ENCODE peak calls at places on chromosome 4, in nine cellular contexts. M, L, A, D, Y, G, Q, J and V are unnamed samples.

GRCh38 chr4:123832173-123833026 is 435.8 kb downstream of the SPRY1 start:
- DNase-seq in M (peak; percentile 100), L (no peak), A (peak; percentile 66), D (peak; percentile 97), Y (no peak), G (peak; percentile 87), Q (no peak), J (peak; percentile 99), V (no peak)

GRCh38 chr4:139581096-139581495 is 25.1 kb upstream of the SETD7 start:
- DNase-seq in M (no peak), L (no peak), A (no peak), D (no peak), Y (no peak), G (peak; percentile 15), Q (no peak), J (no peak), V (no peak)

GRCh38 chr4:38673109-38673978 is 9.3 kb downstream of the KLF3 start:
- DNase-seq in M (no peak), L (no peak), A (peak; percentile 65), D (peak; percentile 34), Y (peak; percentile 12), G (peak; percentile 93), Q (no peak), J (no peak), V (no peak)

GRCh38 chr4:85964298-85964697 is 395.6 kb downstream of the MAPK10 start:
- DNase-seq in M (no peak), L (no peak), A (no peak), D (no peak), Y (no peak), G (no peak), Q (no peak), J (peak; percentile 16), V (no peak)

GRCh38 chr4:175560628-175561027 is 251.4 kb downstream of the GPM6A start:
- DNase-seq in M (peak; percentile 5), L (no peak), A (no peak), D (peak; percentile 34), Y (no peak), G (no peak), Q (no peak), J (peak; percentile 30), V (no peak)

GRCh38 chr4:7808752-7809151 is 130.9 kb downstream of the AFAP1 start:
- DNase-seq in M (peak; percentile 93), L (no peak), A (no peak), D (no peak), Y (no peak), G (no peak), Q (no peak), J (peak; percentile 76), V (no peak)

GRCh38 chr4:152896819-152897218 is 39.3 kb upstream of the FHDC1 start:
- DNase-seq in M (peak; percentile 67), L (no peak), A (no peak), D (peak; percentile 33), Y (no peak), G (no peak), Q (no peak), J (no peak), V (no peak)

GRCh38 chr4:3765271-3766206 is 646 bp upstream of the ADRA2C start:
- DNase-seq in M (peak; percentile 42), L (peak; percentile 10), A (peak; percentile 80), D (no peak), Y (no peak), G (no peak), Q (no peak), J (peak; percentile 68), V (no peak)

GRCh38 chr4:116953947-116954346 is 131.4 kb downstream of the TRAM1L1 start:
- DNase-seq in M (no peak), L (no peak), A (no peak), D (no peak), Y (no peak), G (no peak), Q (no peak), J (no peak), V (no peak)

GRCh38 chr4:88009871-88010270 is 2.4 kb downstream of the PKD2 start:
- DNase-seq in M (no peak), L (no peak), A (no peak), D (no peak), Y (no peak), G (no peak), Q (no peak), J (peak; percentile 34), V (no peak)

GRCh38 chr4:111031180-111031579 is 408.3 kb upstream of the PITX2 start:
- DNase-seq in M (peak; percentile 25), L (no peak), A (no peak), D (no peak), Y (no peak), G (no peak), Q (no peak), J (peak; percentile 32), V (no peak)